ENCODE peak calls at places on chromosomes 16 and 17, in seven cellular contexts. One of them, this sample, is unnamed.

GRCh38 chr16:71927383-71927782 is 32.1 kb downstream of the IST1 start:
- DNase-seq in left colon: peak; percentile 70
- DNase-seq in HuH-7.5: no peak
- DNase-seq in T-helper 2 cell: no peak
- DNase-seq in progenitor cell of endocrine pancreas: no peak
- DNase-seq in SK-N-SH: no peak
- DNase-seq in OCI-LY7: no peak
- DNase-seq in this sample: no peak

GRCh38 chr16:85082553-85083050 is 29.7 kb downstream of the CIBAR2 start:
- DNase-seq in left colon: no peak
- DNase-seq in HuH-7.5: no peak
- DNase-seq in T-helper 2 cell: no peak
- DNase-seq in progenitor cell of endocrine pancreas: no peak
- DNase-seq in SK-N-SH: no peak
- DNase-seq in OCI-LY7: no peak
- DNase-seq in this sample: no peak

GRCh38 chr16:85918436-85918835 is 19.5 kb downstream of the IRF8 start:
- DNase-seq in left colon: no peak
- DNase-seq in HuH-7.5: no peak
- DNase-seq in T-helper 2 cell: no peak
- DNase-seq in progenitor cell of endocrine pancreas: no peak
- DNase-seq in SK-N-SH: no peak
- DNase-seq in OCI-LY7: no peak
- DNase-seq in this sample: no peak

GRCh38 chr17:21194210-21194609 is 19.8 kb downstream of the TMEM11 start:
- DNase-seq in left colon: no peak
- DNase-seq in HuH-7.5: no peak
- DNase-seq in T-helper 2 cell: no peak
- DNase-seq in progenitor cell of endocrine pancreas: no peak
- DNase-seq in SK-N-SH: peak; percentile 39
- DNase-seq in OCI-LY7: no peak
- DNase-seq in this sample: no peak

GRCh38 chr17:21455761-21456160 is 79.6 kb downstream of the KCNJ12 start:
- DNase-seq in left colon: no peak
- DNase-seq in HuH-7.5: no peak
- DNase-seq in T-helper 2 cell: no peak
- DNase-seq in progenitor cell of endocrine pancreas: no peak
- DNase-seq in SK-N-SH: no peak
- DNase-seq in OCI-LY7: no peak
- DNase-seq in this sample: no peak

GRCh38 chr16:72658888-72659717 is 388.8 kb downstream of the ZFHX3 start:
- DNase-seq in left colon: no peak
- DNase-seq in HuH-7.5: no peak
- DNase-seq in T-helper 2 cell: no peak
- DNase-seq in progenitor cell of endocrine pancreas: no peak
- DNase-seq in SK-N-SH: no peak
- DNase-seq in OCI-LY7: peak; percentile 33
- DNase-seq in this sample: no peak

GRCh38 chr17:50943575-50943933 is 77.4 kb upstream of the TOB1 start:
- DNase-seq in left colon: peak; percentile 41
- DNase-seq in HuH-7.5: no peak
- DNase-seq in T-helper 2 cell: no peak
- DNase-seq in progenitor cell of endocrine pancreas: no peak
- DNase-seq in SK-N-SH: peak; percentile 78
- DNase-seq in OCI-LY7: no peak
- DNase-seq in this sample: no peak

GRCh38 chr16:83888672-83889044 is 10.3 kb upstream of the MLYCD start:
- DNase-seq in left colon: no peak
- DNase-seq in HuH-7.5: no peak
- DNase-seq in T-helper 2 cell: no peak
- DNase-seq in progenitor cell of endocrine pancreas: no peak
- DNase-seq in SK-N-SH: no peak
- DNase-seq in OCI-LY7: no peak
- DNase-seq in this sample: no peak

GRCh38 chr16:66950437-66950836 is 10.6 kb upstream of the CES3 start:
- DNase-seq in left colon: no peak
- DNase-seq in HuH-7.5: no peak
- DNase-seq in T-helper 2 cell: no peak
- DNase-seq in progenitor cell of endocrine pancreas: no peak
- DNase-seq in SK-N-SH: no peak
- DNase-seq in OCI-LY7: no peak
- DNase-seq in this sample: no peak

GRCh38 chr17:81681672-81682071 is 1.9 kb downstream of the ARL16 start:
- DNase-seq in left colon: no peak
- DNase-seq in HuH-7.5: no peak
- DNase-seq in T-helper 2 cell: no peak
- DNase-seq in progenitor cell of endocrine pancreas: no peak
- DNase-seq in SK-N-SH: no peak
- DNase-seq in OCI-LY7: no peak
- DNase-seq in this sample: no peak

GRCh38 chr16:29784901-29785500 is 5.5 kb upstream of the KIF22 start:
- DNase-seq in left colon: peak; percentile 67
- DNase-seq in HuH-7.5: no peak
- DNase-seq in T-helper 2 cell: peak; percentile 64
- DNase-seq in progenitor cell of endocrine pancreas: peak; percentile 56
- DNase-seq in SK-N-SH: no peak
- DNase-seq in OCI-LY7: peak; percentile 14
- DNase-seq in this sample: no peak

GRCh38 chr16:13307255-13307654 is 405.9 kb downstream of the SHISA9 start:
- DNase-seq in left colon: no peak
- DNase-seq in HuH-7.5: no peak
- DNase-seq in T-helper 2 cell: no peak
- DNase-seq in progenitor cell of endocrine pancreas: no peak
- DNase-seq in SK-N-SH: no peak
- DNase-seq in OCI-LY7: no peak
- DNase-seq in this sample: peak; percentile 7

This sample was measured in 8988T.